ENCODE peak calls at places on chromosomes 12 and 14, in ten cellular contexts. U is adrenal gland, Q is breast epithelium, C is sigmoid colon, G is right lobe of liver, N is spleen, M is H1, S is ovary, A is IMR-90, V is GM12878. T is an unnamed sample.

GRCh38 chr14:63562414-63562813 is 19.2 kb upstream of the PPP2R5E start:
- DNase-seq in M (no peak), G (no peak), S (no peak), Q (no peak), A (no peak), C (no peak), U (no peak), N (no peak), V (no peak), T (no peak)

GRCh38 chr14:98799891-98800290 is 472.1 kb downstream of the BCL11B start:
- DNase-seq in V (no peak), Q (no peak), C (no peak), S (no peak), U (no peak), G (no peak), M (no peak), N (no peak), A (no peak), T (no peak)

GRCh38 chr14:74612346-74613021 is 447 bp upstream of the LTBP2 start:
- DNase-seq in N (peak; percentile 96), V (no peak), Q (peak; percentile 73), M (peak; percentile 51), A (peak; percentile 72), G (peak; percentile 79), C (peak; percentile 86), U (peak; percentile 78), S (peak; percentile 85), T (peak; percentile 88)

GRCh38 chr12:40970320-40970907 is 217.7 kb upstream of the PDZRN4 start:
- DNase-seq in V (no peak), S (no peak), U (no peak), G (no peak), C (no peak), A (no peak), N (no peak), Q (no peak), M (no peak), T (no peak)

GRCh38 chr12:3748620-3749019 is 4.3 kb downstream of the CRACR2A start:
- DNase-seq in C (no peak), N (no peak), U (no peak), V (no peak), G (peak; percentile 21), M (no peak), A (no peak), Q (no peak), S (no peak), T (no peak)

GRCh38 chr12:68358532-68359485 is 26.6 kb upstream of the MDM1 start:
- DNase-seq in U (peak; percentile 83), C (peak; percentile 80), M (no peak), N (no peak), S (peak; percentile 44), A (peak; percentile 82), Q (no peak), V (peak; percentile 74), G (peak; percentile 77), T (no peak)

GRCh38 chr14:36408388-36408787 is 88.0 kb upstream of the MBIP start:
- DNase-seq in N (no peak), S (no peak), A (no peak), M (no peak), U (no peak), V (no peak), Q (no peak), C (no peak), G (no peak), T (no peak)

GRCh38 chr12:12456637-12457036 is 99.8 kb downstream of the BORCS5 start:
- DNase-seq in S (no peak), M (no peak), N (no peak), G (no peak), Q (no peak), U (no peak), A (peak; percentile 75), C (no peak), V (no peak), T (no peak)

GRCh38 chr12:109946505-109946904 is 46.4 kb downstream of the TCHP start:
- DNase-seq in M (no peak), V (no peak), C (no peak), Q (no peak), G (no peak), U (no peak), S (no peak), A (peak; percentile 65), N (no peak), T (no peak)

GRCh38 chr12:109948382-109948781 is 47.8 kb downstream of the GIT2 start:
- DNase-seq in C (no peak), V (no peak), S (no peak), G (no peak), U (no peak), M (no peak), Q (no peak), N (no peak), A (no peak), T (no peak)

GRCh38 chr12:109949089-109949488 is 47.1 kb downstream of the GIT2 start:
- DNase-seq in V (no peak), U (no peak), N (no peak), A (peak; percentile 79), G (peak; percentile 85), M (no peak), S (no peak), Q (no peak), C (no peak), T (no peak)

GRCh38 chr12:109946913-109947312 is 46.8 kb downstream of the TCHP start:
- DNase-seq in G (no peak), Q (no peak), N (no peak), S (no peak), C (no peak), U (no peak), A (no peak), M (no peak), V (no peak), T (no peak)

DNA sequence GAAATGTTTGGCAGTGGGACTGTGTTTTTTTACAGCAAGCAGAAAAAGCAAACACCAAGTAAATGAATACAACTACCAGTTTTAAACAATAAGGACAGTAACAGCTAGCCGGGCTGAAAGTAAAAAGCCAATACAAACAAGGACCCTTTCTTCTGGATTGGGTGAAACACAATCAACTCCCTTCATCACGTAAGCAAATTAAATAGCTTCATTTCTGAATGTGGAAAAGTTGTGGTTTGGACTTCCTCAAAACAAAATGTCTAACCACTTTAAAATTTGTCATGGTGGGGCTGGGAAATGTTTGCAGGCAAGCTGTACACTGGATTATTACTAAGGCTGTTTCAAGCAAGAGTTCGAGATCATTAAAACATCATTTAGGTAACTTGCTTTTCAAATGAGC is 47.4 kb downstream of the TCHP start:
- DNase-seq in S (no peak), Q (no peak), U (no peak), V (no peak), A (peak; percentile 84), M (no peak), N (no peak), C (no peak), G (no peak), T (no peak)
- H3K36me3 ChIP-seq in S (no peaks in the 10 kb centered on the region), Q (no peaks in the 10 kb centered on the region), U (no peaks in the 10 kb centered on the region), V (peaks cover 22% of the 10 kb centered on the region), A (peaks cover 19% of the 10 kb centered on the region), M (peaks cover 8% of the 10 kb centered on the region), N (peaks cover 48% of the 10 kb centered on the region), C (peaks cover 10% of the 10 kb centered on the region), G (no peaks in the 10 kb centered on the region), T (peaks cover 68% of the 10 kb centered on the region)

GRCh38 chr14:55336691-55337090 is 65.5 kb downstream of the FBXO34 start:
- DNase-seq in N (no peak), U (no peak), Q (no peak), A (no peak), M (no peak), C (no peak), V (no peak), S (no peak), G (no peak), T (no peak)

GRCh38 chr14:55336161-55336560 is 64.9 kb downstream of the FBXO34 start:
- DNase-seq in Q (peak; percentile 60), G (no peak), S (no peak), V (no peak), M (no peak), A (no peak), U (no peak), N (no peak), C (no peak), T (no peak)

GRCh38 chr14:55340482-55340881 is 69.3 kb downstream of the FBXO34 start:
- DNase-seq in A (no peak), C (no peak), M (no peak), V (no peak), Q (no peak), S (no peak), N (no peak), G (no peak), U (no peak), T (no peak)

GRCh38 chr14:55333785-55334485 is 62.7 kb downstream of the FBXO34 start:
- DNase-seq in V (no peak), S (no peak), M (no peak), U (no peak), Q (no peak), G (no peak), A (peak; percentile 81), C (no peak), N (no peak), T (no peak)

DNA sequence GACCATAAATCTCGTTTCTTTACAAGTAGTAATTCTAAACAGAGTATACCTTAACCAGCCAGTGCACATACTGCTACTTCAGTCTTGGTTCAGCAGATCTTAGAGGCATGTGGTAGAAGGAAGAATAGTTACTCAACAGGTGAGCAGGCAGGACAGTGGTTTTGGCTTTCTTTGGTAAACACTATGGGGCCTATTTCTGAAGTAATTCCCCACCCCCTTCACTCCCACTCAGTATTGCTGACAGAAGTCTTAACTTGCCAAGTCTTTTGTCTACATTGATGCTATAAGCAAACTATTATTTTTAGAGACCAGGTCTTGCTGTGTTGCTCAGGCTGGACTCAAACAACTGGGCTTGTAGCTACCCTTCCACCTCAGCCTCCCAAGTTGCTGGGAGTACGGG is 68.5 kb downstream of the FBXO34 start:
- DNase-seq in S (no peak), M (no peak), Q (no peak), V (no peak), G (no peak), C (no peak), N (no peak), A (peak; percentile 25), U (no peak), T (no peak)
- TF ChIP-seq POLR2A in S (no peak), M (no peak), Q (no peak), V (no peak), G (no peak), C (no peak), N (no peak), A (no peak), U (no peak), T (no peak)

GRCh38 chr12:52710744-52711143 is 7.4 kb upstream of the KRT77 start:
- DNase-seq in M (no peak), V (no peak), Q (no peak), U (no peak), N (no peak), G (no peak), S (no peak), A (no peak), C (no peak), T (no peak)

GRCh38 chr12:52714887-52715281 is 11.6 kb upstream of the KRT77 start:
- DNase-seq in S (no peak), M (no peak), V (no peak), G (no peak), N (no peak), C (no peak), Q (no peak), U (no peak), A (no peak), T (no peak)

GRCh38 chr12:52713960-52714886 is 10.9 kb upstream of the KRT77 start:
- DNase-seq in U (no peak), V (no peak), G (no peak), A (no peak), S (no peak), C (no peak), N (no peak), M (no peak), Q (no peak), T (no peak)

GRCh38 chr12:52716061-52716460 is 12.7 kb upstream of the KRT77 start:
- DNase-seq in C (no peak), V (no peak), S (no peak), M (no peak), Q (no peak), U (no peak), A (no peak), N (no peak), G (no peak), T (no peak)

GRCh38 chr12:52715416-52715815 is 12.1 kb upstream of the KRT77 start:
- DNase-seq in M (no peak), A (no peak), N (no peak), U (no peak), C (no peak), S (no peak), V (no peak), G (no peak), Q (no peak), T (no peak)
- TF ChIP-seq CTCF in M (peak; percentile 74), A (no peak), N (no peak), U (no peak), C (no peak), S (no peak), V (no peak), G (no peak), Q (no peak), T (no peak)

GRCh38 chr12:131788070-131788469 is 40.1 kb upstream of the MMP17 start:
- DNase-seq in A (no peak), G (no peak), U (no peak), M (no peak), V (no peak), C (no peak), N (peak; percentile 20), Q (no peak), S (no peak), T (no peak)
- H3K36me3 ChIP-seq in A (peaks cover 43% of the 10 kb centered on the region), G (no peaks in the 10 kb centered on the region), U (no peaks in the 10 kb centered on the region), M (peaks cover 21% of the 10 kb centered on the region), V (peaks cover 16% of the 10 kb centered on the region), C (peaks cover 41% of the 10 kb centered on the region), N (peaks cover 65% of the 10 kb centered on the region), Q (peaks cover 14% of the 10 kb centered on the region), S (no peaks in the 10 kb centered on the region), T (peaks cover 81% of the 10 kb centered on the region)